ENCODE peak calls at places on chromosomes 12 and 14, in ten cellular contexts. M is uterus, W is tibial nerve, U is body of pancreas, R is stomach, I is esophagus squamous epithelium, P is Peyer's patch, D is ovary, Q is thyroid gland, Y is transverse colon. K is an unnamed sample. For H3K36me3, the result is how much of the 10 kb centered on the place peaks cover.

GRCh38 chr12:45439039-45439438 is 223.1 kb downstream of the ANO6 start:
- DNase-seq in M (no peak), W (no peak), U (no peak), R (no peak), I (no peak), P (no peak), D (no peak), Q (no peak), Y (no peak), K (no peak)

GRCh38 chr14:21300892-21301291 is 21.0 kb downstream of the RPGRIP1 start:
- DNase-seq in M (no peak), W (no peak), U (peak), R (peak), I (no peak), P (peak), D (no peak), Q (peak), Y (peak), K (peak)

GRCh38 chr12:14567311-14568195 is at the start of gene PLBD1:
- DNase-seq in M (peak), W (peak), U (peak), R (peak), I (no peak), P (peak), D (peak), Q (peak), Y (peak), K (peak)

GRCh38 chr14:90513151-90514014 is 116.6 kb downstream of the CALM1 start:
- DNase-seq in M (no peak), W (no peak), U (peak), R (peak), I (no peak), P (no peak), D (peak), Q (peak), Y (peak), K (peak)

GRCh38 chr14:70391493-70392391 is 25.1 kb downstream of the SYNJ2BP start:
- DNase-seq in M (no peak), W (no peak), U (no peak), R (no peak), I (no peak), P (no peak), D (no peak), Q (no peak), Y (no peak), K (no peak)

GRCh38 chr14:50037837-50038236 is 78.5 kb downstream of the VCPKMT start:
- DNase-seq in M (peak), W (no peak), U (no peak), R (no peak), I (no peak), P (no peak), D (no peak), Q (peak), Y (no peak), K (peak)

GRCh38 chr12:4562034-4562657 is at the start of gene DYRK4:
- DNase-seq in M (peak), W (peak), U (peak), R (peak), I (no peak), P (no peak), D (peak), Q (peak), Y (peak), K (peak)

GRCh38 chr14:87014854-87015253 is 978.1 kb downstream of the GALC start:
- DNase-seq in M (no peak), W (no peak), U (no peak), R (no peak), I (no peak), P (no peak), D (no peak), Q (no peak), Y (no peak), K (no peak)

GRCh38 chr14:104507443-104507842 is 72.1 kb upstream of the C14orf180 start:
- DNase-seq in M (no peak), W (no peak), U (no peak), R (no peak), I (no peak), P (no peak), D (no peak), Q (no peak), Y (no peak), K (no peak)

GRCh38 chr12:45655186-45655585 is 74.3 kb upstream of the ARID2 start:
- DNase-seq in M (no peak), W (no peak), U (peak), R (no peak), I (no peak), P (no peak), D (no peak), Q (no peak), Y (peak), K (no peak)

GRCh38 chr14:64465208-64465821 is at the start of gene AKAP5:
- DNase-seq in M (peak), W (peak), U (peak), R (peak), I (peak), P (peak), D (peak), Q (peak), Y (peak), K (peak)

GRCh38 chr12:106205208-106206069 is 42.4 kb downstream of the CKAP4 start:
- DNase-seq in M (no peak), W (no peak), U (peak), R (no peak), I (no peak), P (no peak), D (no peak), Q (peak), Y (no peak), K (peak)

GRCh38 chr12:45351921-45352670 is 136.2 kb downstream of the ANO6 start:
- DNase-seq in M (no peak), W (no peak), U (no peak), R (no peak), I (no peak), P (no peak), D (peak), Q (no peak), Y (no peak), K (no peak)

GRCh38 chr12:103964805-103965204 is 867 bp upstream of the TDG start:
- DNase-seq in M (no peak), W (no peak), U (no peak), R (no peak), I (no peak), P (no peak), D (no peak), Q (no peak), Y (no peak), K (no peak)

GRCh38 chr12:2198088-2198501 is 145.3 kb downstream of the CACNA1C start:
- DNase-seq in M (peak), W (no peak), U (no peak), R (no peak), I (no peak), P (no peak), D (peak), Q (no peak), Y (no peak), K (peak)

GRCh38 chr14:90726656-90727055 is 89.6 kb downstream of the TTC7B start:
- DNase-seq in M (peak), W (peak), U (peak), R (peak), I (no peak), P (no peak), D (no peak), Q (peak), Y (peak), K (no peak)

GRCh38 chr12:132461526-132461925 is 28.4 kb upstream of the FBRSL1 start:
- DNase-seq in M (no peak), W (no peak), U (no peak), R (no peak), I (no peak), P (no peak), D (no peak), Q (no peak), Y (no peak), K (no peak)

GRCh38 chr14:20436363-20436755 is 393 bp upstream of the KLHL33 start:
- DNase-seq in M (no peak), W (no peak), U (no peak), R (no peak), I (no peak), P (no peak), D (no peak), Q (no peak), Y (no peak), K (no peak)

GRCh38 chr14:46368275-46368674 is 283.3 kb downstream of the RPL10L start:
- DNase-seq in M (no peak), W (no peak), U (no peak), R (no peak), I (no peak), P (no peak), D (no peak), Q (no peak), Y (no peak), K (no peak)

GRCh38 chr14:100785338-100785615 is 40.6 kb upstream of the MEG3 start:
- DNase-seq in M (no peak), W (no peak), U (no peak), R (no peak), I (no peak), P (no peak), D (no peak), Q (no peak), Y (no peak), K (no peak)
- TF ChIP-seq POLR2A in M (no peak), W (no peak), U (no peak), R (no peak), I (no peak), P (no peak), D (no peak), Q (no peak), Y (no peak), K (no peak)

DNA sequence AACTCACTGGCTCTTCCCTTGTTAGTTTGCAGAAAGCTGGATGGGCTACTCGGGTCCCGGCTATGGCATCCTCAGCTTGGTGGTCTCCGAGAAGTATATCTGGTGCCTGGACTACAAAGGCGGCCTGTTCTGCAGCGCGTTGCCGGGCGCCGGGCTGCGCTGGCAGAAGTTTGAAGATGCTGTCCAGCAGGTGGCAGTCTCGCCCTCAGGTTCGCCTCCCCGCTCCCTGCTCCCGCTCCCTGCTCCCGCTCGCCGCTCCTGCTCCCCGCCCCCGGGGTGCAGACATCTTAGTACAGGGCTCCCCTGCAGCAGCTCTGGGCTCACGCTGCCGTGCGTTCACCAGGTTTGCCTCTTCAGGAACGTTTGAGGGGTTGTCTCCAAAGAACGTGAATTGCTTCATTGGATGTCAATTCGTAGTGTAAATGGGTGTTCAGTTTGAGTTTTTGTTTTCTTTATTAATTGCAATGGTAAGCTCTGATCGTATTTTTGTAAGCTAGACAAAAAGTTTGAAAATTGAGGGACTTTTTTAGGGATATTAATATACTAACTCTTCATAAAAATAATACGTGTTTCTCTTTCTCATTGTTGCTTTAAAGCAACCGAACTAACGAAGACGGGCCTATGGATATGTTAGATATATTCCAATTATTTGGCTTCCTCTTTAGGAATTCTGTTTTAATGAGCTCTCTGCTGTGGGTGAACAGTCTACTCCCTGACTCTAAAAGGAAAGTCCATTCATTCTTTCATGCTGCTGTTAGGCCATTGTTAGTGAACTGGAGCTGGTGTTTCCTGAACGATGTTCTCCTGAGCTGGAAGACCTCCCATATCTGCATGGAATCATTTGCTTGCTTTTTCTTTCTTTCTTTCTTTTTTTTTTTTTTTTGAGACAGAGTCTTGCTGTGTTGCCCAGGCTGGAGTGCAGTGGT is 71.3 kb downstream of the ANKRD9 start:
- DNase-seq in M (peak), W (peak), U (peak), R (peak), I (no peak), P (peak), D (peak), Q (peak), Y (peak), K (peak)
- H3K4me3 ChIP-seq in M (no peak), W (peak), U (no peak), R (peak), I (peak), P (no peak), D (no peak), Q (no peak), Y (peak), K (peak)

DNA sequence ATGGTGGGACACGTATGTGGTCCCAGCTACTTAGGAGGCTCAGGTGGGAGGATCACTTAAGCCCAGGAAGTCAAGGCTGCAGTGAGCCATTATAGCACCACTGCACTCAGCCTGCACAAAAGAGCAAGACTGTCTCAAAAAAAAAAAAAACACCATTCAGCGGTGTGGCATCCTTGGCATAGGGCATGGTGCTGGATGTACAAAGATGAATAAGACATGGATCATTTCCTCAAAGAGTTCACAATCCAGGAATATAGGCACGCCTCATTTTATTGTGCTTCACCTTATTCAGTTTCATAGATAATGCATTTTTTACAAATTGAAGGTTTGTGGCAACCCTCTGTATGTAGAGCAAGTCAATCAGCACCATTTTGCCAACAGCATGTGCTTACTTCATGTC is 6.4 kb downstream of the CINP start:
- DNase-seq in M (no peak), W (no peak), U (no peak), R (no peak), I (no peak), P (no peak), D (no peak), Q (no peak), Y (no peak), K (no peak)
- H3K36me3 ChIP-seq in M (under half), W (under half), U (under half), R (under half), I (under half), P (half or more), D (under half), Q (under half), Y (under half), K (half or more)

DNA sequence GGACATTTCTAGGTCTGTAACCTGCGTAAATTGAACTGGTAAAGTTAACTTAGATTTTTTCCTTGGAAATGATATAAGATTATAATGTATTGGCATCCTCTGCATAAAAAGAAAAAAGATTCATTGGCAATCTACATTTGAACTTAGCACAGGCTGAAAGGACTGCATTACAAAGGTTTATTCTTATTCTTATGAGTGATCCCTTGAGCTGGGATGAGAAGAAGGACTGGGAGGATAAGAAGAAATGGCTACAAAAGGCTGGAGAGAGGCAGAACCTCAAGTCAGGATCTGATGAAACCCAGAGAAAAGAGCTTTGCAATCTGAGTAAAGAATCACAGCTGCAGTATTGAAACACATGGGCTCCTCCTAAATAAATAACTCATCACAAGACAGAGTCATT is 1635.4 kb upstream of the FLRT2 start:
- DNase-seq in M (no peak), W (no peak), U (no peak), R (no peak), I (no peak), P (no peak), D (no peak), Q (no peak), Y (no peak), K (no peak)
- TF ChIP-seq POLR2A in M (no peak), W (no peak), U (no peak), R (no peak), I (no peak), P (no peak), D (no peak), Q (no peak), Y (no peak), K (no peak)

GRCh38 chr14:28770061-28770460 is 3.5 kb downstream of the FOXG1 start:
- DNase-seq in M (no peak), W (no peak), U (no peak), R (no peak), I (no peak), P (no peak), D (no peak), Q (no peak), Y (no peak), K (no peak)

GRCh38 chr14:28767851-28768548 is 1.4 kb downstream of the FOXG1 start:
- DNase-seq in M (no peak), W (no peak), U (peak), R (no peak), I (no peak), P (no peak), D (peak), Q (no peak), Y (no peak), K (no peak)

GRCh38 chr14:28770574-28770973 is 4.0 kb downstream of the FOXG1 start:
- DNase-seq in M (no peak), W (no peak), U (no peak), R (no peak), I (no peak), P (no peak), D (no peak), Q (no peak), Y (no peak), K (no peak)

GRCh38 chr14:28768549-28768870 is 1.9 kb downstream of the FOXG1 start:
- DNase-seq in M (no peak), W (no peak), U (no peak), R (no peak), I (no peak), P (no peak), D (no peak), Q (no peak), Y (no peak), K (no peak)

GRCh38 chr14:28769358-28769757 is 2.8 kb downstream of the FOXG1 start:
- DNase-seq in M (no peak), W (no peak), U (no peak), R (no peak), I (no peak), P (no peak), D (no peak), Q (no peak), Y (no peak), K (no peak)
- H3K4me3 ChIP-seq in M (no peak), W (no peak), U (no peak), R (no peak), I (no peak), P (no peak), D (no peak), Q (no peak), Y (no peak), K (no peak)

DNA sequence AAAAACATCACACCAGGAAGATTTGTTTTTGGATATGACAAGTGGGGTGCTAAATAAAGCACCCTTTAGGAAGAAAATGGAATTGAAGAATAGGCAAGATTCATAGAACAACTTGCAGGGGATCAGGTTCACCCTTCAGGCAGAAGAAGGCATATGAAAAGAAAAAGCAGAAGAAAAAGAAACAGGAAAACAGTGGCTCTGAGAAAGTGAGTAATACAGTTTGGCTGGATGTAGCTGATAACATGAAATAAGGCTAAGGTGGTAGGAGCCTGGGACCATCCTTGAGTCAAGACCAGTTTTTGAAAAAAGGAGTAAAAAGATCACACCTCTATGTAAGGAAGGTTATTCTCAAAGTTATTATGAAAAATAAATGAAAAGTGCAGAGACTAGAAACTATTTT is 42.4 kb downstream of the TRIP11 start:
- DNase-seq in M (no peak), W (no peak), U (no peak), R (no peak), I (no peak), P (no peak), D (no peak), Q (no peak), Y (no peak), K (no peak)
- H3K36me3 ChIP-seq in M (under half), W (under half), U (under half), R (under half), I (under half), P (under half), D (under half), Q (under half), Y (under half), K (half or more)

GRCh38 chr14:85532981-85533820 is 3.3 kb downstream of the FLRT2 start:
- DNase-seq in M (peak), W (peak), U (peak), R (peak), I (no peak), P (no peak), D (peak), Q (peak), Y (no peak), K (peak)
- TF ChIP-seq POLR2A in M (peak), W (peak), U (peak), R (no peak), I (no peak), P (no peak), D (peak), Q (no peak), Y (no peak), K (no peak)

GRCh38 chr14:60021619-60022018 is 70.1 kb upstream of the PCNX4 start:
- DNase-seq in M (no peak), W (no peak), U (no peak), R (no peak), I (no peak), P (no peak), D (no peak), Q (no peak), Y (no peak), K (no peak)

GRCh38 chr14:60025586-60025985 is 66.1 kb upstream of the PCNX4 start:
- DNase-seq in M (no peak), W (no peak), U (no peak), R (no peak), I (no peak), P (no peak), D (no peak), Q (no peak), Y (no peak), K (no peak)
- H3K4me3 ChIP-seq in M (no peak), W (no peak), U (no peak), R (no peak), I (no peak), P (no peak), D (no peak), Q (no peak), Y (no peak), K (no peak)

DNA sequence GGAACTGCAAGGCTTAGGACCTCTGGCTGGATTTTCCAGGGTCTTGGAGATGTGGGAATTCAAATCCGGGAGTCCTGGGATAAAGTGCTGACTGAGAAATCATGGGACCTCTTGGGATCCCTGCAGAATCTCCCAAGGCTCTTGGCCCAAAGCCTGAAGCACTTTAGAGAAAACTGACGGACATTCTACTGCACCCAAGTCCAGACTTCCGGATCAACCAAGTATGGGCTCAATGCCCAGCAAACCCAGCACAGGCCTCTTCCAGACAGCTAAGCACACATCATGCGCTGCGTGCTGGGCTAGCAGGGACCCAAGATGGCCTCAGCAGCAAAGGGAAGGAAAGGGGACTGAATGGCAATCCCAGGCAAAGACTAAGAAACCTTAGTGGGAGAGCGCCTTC is 85.0 kb downstream of the ACTN1 start:
- DNase-seq in M (no peak), W (no peak), U (no peak), R (no peak), I (no peak), P (no peak), D (no peak), Q (no peak), Y (peak), K (no peak)
- H3K36me3 ChIP-seq in M (under half), W (under half), U (half or more), R (half or more), I (under half), P (half or more), D (under half), Q (under half), Y (under half), K (half or more)

GRCh38 chr12:62258231-62258630 is 2.0 kb upstream of the USP15 start:
- DNase-seq in M (no peak), W (no peak), U (no peak), R (no peak), I (no peak), P (no peak), D (no peak), Q (no peak), Y (no peak), K (no peak)

GRCh38 chr12:62259311-62259992 is 752 bp upstream of the USP15 start:
- DNase-seq in M (no peak), W (no peak), U (peak), R (no peak), I (no peak), P (no peak), D (no peak), Q (no peak), Y (peak), K (no peak)

GRCh38 chr12:62261876-62262275 is 1.7 kb downstream of the USP15 start:
- DNase-seq in M (no peak), W (no peak), U (no peak), R (no peak), I (no peak), P (no peak), D (no peak), Q (no peak), Y (no peak), K (no peak)

GRCh38 chr12:62259993-62260732 is at the start of gene USP15:
- DNase-seq in M (peak), W (peak), U (peak), R (peak), I (peak), P (peak), D (peak), Q (peak), Y (peak), K (peak)

GRCh38 chr12:62260733-62261683 is 804 bp downstream of the USP15 start:
- DNase-seq in M (peak), W (peak), U (peak), R (peak), I (peak), P (peak), D (no peak), Q (peak), Y (peak), K (peak)
- TF ChIP-seq POLR2A in M (no peak), W (no peak), U (no peak), R (no peak), I (no peak), P (no peak), D (no peak), Q (no peak), Y (no peak), K (no peak)

K was measured in heart left ventricle.